ENCODE peak calls at places on chromosomes 12 and 14, in seven cellular contexts. I is pancreas, N is neural crest cell, H is neural progenitor cell, B is B cell, C is psoas muscle, U is endodermal cell. S is an unnamed sample.
A peak's percentile ranks its signal among the peaks of the same experiment; 100 is the strongest.

GRCh38 chr12:92431146-92431545 is 271.6 kb upstream of the PLEKHG7 start:
- DNase-seq in C (no peak), B (peak; percentile 62), H (peak; percentile 6), I (no peak), U (peak; percentile 74), N (no peak), S (no peak)

GRCh38 chr14:85599939-85600338 is 70.0 kb downstream of the FLRT2 start:
- DNase-seq in N (no peak), H (no peak), C (no peak), B (no peak), I (no peak), U (no peak), S (no peak)

GRCh38 chr12:2284321-2284813 is 231.6 kb downstream of the CACNA1C start:
- DNase-seq in B (no peak), U (no peak), I (no peak), H (no peak), N (no peak), C (no peak), S (no peak)

GRCh38 chr12:56234746-56235436 is 5.0 kb downstream of the SLC39A5 start:
- DNase-seq in H (no peak), C (no peak), B (no peak), I (no peak), U (no peak), N (no peak), S (no peak)

GRCh38 chr12:68905731-68906130 is 27.2 kb downstream of the CPM start:
- DNase-seq in U (no peak), B (no peak), N (no peak), C (no peak), I (no peak), H (no peak), S (no peak)

GRCh38 chr14:49962616-49963015 is 69.7 kb downstream of the ARF6 start:
- DNase-seq in C (no peak), B (peak; percentile 44), I (no peak), N (no peak), U (no peak), H (no peak), S (no peak)

GRCh38 chr12:185197-185955 is 28.6 kb downstream of the SLC6A12 start:
- DNase-seq in C (no peak), H (no peak), U (no peak), I (no peak), N (no peak), B (no peak), S (no peak)

GRCh38 chr14:29851397-29851796 is 76.2 kb downstream of the PRKD1 start:
- DNase-seq in U (no peak), C (no peak), I (no peak), N (no peak), B (no peak), H (no peak), S (no peak)

GRCh38 chr12:98211914-98212695 is 303.3 kb upstream of the TMPO start:
- DNase-seq in I (no peak), B (no peak), C (no peak), H (no peak), U (no peak), N (no peak), S (no peak)

DNA sequence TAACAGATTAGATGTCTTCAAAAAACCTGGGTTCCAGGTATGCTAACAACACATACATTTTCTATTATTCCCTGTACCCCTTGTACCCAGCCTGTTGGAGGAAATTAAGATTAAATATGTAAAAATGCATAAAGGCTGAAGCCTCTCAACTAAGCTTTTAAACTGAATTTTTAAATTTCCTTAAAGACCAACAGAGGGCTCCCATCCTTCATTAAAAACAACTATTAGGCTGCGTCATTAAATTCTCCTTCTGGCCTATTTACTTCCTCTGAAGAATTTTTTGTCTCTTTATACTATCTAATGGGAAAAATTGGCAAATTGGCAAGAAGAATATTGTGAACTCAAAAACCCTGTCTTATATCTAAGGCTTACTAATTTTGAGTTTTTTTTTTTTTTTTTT is 21.8 kb downstream of the SENP1 start:
- DNase-seq in B (peak; percentile 15), C (no peak), U (no peak), N (no peak), H (peak; percentile 5), I (no peak), S (no peak)
- TF ChIP-seq CTCF in B (peak; percentile 35), C (peak; percentile 30), U (peak; percentile 66), N (peak; percentile 60), H (peak; percentile 49), I (no peak), S (no peak)

DNA sequence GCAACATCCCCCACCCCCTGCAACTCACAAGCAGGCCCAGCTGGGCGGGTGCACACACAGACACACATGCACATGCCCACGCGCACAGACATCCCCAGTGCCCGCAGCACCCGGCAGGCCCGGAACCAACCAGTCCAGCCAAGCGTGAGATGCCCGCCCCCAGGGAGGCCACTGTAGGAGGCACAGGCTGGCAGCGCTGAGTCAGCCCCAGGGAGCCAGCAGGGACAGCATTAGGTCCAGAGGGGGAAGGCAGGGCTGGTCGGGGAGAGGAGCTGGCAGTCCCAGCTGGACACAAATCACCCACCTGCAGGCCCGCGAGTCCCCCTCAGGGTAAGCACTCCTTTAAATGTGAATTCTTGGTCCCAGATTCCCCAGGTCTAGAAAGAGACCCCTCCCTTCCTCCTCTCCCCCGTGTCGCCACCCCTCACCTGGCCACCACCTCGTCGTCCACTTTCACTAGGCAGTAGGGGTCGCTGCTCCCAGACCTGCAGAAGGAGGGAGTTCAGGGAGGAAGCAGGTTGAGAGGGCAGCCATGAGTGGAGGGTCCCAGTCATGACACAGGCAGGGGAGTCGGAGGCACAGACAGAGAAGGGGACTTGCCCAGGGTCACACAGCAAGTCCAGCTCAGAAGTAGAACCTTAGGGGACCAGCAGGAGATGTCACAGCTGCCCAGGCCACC is 5.0 kb downstream of the RASAL1 start:
- DNase-seq in N (no peak), H (peak; percentile 56), I (no peak), U (peak; percentile 93), B (peak; percentile 63), C (no peak), S (peak; percentile 45)
- TF ChIP-seq CTCF in N (no peak), H (peak; percentile 59), I (no peak), U (peak; percentile 72), B (no peak), C (no peak), S (no peak)

DNA sequence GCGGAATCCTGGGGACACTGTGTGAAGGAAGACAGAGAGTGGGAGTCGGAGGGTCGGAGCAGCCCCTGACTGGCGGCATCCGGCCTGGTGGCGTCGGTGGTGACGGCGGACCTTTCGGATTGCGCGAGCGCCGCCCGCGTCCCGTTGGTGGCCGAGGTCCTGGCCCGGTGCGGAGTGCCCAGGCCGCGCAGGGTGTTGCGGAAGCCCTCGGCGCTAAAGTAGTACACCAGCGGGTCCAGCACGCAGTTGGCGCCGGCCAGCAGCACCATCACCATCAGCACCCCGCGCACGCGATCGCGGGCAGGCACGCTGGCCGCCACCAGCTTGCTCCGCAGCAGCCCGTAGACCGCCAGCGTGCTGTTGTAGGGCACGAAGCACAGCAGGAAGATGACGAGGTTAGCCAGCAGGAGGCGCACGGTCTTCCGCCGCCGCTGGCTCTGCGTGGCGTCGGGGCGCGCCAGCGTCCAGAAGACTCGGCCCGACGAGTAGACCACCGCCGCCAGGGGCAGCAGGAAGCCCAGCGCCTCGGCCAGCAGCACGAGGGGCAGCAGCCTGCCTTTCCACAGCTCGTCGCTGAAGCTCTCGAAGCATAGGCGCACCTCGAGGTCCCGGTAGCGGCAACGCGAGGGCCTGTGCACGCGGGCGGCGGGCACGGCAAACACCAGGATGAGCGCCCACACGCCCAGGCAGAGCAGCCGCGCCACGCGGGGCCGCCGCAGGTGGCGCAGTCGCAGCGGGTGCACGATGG is 13.1 kb upstream of the CHD4 start:
- DNase-seq in U (peak; percentile 98), C (peak; percentile 39), H (peak; percentile 92), N (peak; percentile 53), B (peak; percentile 65), I (peak; percentile 77), S (peak; percentile 91)
- TF ChIP-seq CTCF in U (peak; percentile 100), C (peak; percentile 38), H (peak; percentile 70), N (peak; percentile 74), B (peak; percentile 66), I (peak; percentile 42), S (peak; percentile 92)

GRCh38 chr12:80291108-80291754 is 152.8 kb upstream of the PTPRQ start:
- DNase-seq in H (no peak), C (no peak), I (no peak), B (no peak), N (no peak), U (no peak), S (no peak)
- TF ChIP-seq CTCF in H (no peak), C (no peak), I (no peak), B (no peak), N (no peak), U (no peak), S (no peak)

DNA sequence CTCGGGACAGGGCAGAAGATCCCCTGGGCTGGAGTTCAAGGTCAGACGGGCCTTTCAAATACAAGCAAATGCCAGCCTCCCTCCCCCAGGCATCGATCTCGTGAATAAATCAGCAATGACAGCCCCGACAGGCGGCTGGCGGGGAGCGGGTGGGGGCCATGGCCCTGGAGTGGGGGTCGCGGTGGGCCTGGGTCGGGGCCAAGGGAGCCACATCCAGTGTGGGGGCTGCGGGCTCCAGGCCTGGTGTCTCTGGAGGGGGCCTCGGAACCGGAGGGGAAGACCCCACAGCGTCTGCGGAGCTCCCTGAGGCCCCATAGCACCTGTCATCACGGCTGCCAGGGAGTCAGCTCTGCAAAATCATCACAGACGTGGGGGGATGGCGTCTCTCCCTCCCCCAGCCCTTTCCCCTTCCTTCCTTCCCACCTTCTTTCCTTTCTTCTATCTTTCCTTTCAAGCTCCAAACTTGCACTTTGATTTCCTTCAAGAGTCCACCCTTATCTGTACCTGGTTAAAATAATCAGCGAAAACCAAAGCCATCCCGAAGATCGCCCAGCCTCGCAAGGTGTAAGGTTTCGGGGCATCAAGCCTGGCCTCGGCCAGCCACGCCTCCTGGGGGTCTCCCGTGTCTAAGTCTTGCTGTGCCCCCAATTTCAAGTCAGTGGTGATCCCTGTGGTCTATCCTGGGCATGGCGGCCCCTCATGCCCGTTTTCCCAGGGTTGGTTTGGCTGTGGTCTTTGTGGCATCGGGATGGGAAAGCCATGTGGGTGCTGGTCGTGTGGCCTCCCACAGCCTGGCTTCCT is 92.1 kb downstream of the NOC4L start:
- DNase-seq in U (no peak), I (no peak), B (no peak), H (no peak), C (no peak), N (no peak), S (peak; percentile 17)
- TF ChIP-seq CTCF in U (no peak), I (no peak), B (no peak), H (no peak), C (no peak), N (no peak), S (no peak)

DNA sequence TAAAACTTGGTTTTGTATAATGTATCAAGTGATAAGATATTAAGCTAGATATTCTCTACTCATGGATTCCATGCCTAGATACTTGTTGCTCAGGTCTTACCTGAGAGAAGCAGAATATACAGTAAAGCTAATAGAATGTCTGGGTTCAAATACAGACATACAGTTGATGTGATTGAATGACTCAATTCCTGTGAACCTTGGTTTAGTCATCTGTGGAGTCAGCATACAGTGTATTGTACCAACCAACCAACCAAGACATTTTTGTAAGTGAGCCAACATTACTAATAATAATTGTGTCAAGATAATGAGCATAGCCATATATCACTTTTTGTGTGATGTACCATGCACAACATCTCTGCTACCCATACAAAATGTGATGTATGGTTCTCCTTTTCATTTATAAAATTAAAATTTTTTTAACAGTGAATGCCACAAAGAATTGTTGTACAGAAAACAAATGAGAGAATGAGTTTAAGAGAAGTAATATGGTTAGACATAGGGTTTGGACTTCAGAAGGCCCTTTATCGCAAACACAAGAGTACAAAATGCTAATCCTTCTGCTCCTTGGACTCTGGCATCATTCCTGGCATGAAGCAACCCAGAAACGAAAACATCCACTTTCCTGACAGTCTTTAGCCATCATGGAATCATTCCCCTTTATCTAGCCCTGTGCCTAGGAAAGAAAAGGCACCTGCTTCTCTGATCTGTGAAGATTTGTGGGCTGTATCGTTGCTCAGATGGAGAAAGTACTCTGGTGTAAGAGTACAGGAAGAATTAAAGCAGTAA is 977.2 kb upstream of the USP15 start:
- DNase-seq in N (no peak), H (no peak), U (no peak), B (no peak), I (no peak), C (no peak), S (no peak)
- TF ChIP-seq CTCF in N (no peak), H (no peak), U (no peak), B (no peak), I (no peak), C (no peak), S (no peak)

S was measured in glutamatergic neuron.